ENCODE peak calls at places on chromosome 1, in five cellular contexts. A, Y, G, P and X are unnamed samples. For H3K4me1, the result is how much of the 10 kb centered on the place peaks cover.

GRCh38 chr1:175539986-175540385 is 203.4 kb downstream of the TNR start:
- DNase-seq in G (peak), P (no peak), Y (peak), A (no peak), X (no peak)

GRCh38 chr1:209645574-209646452 is 6.4 kb downstream of the LAMB3 start:
- DNase-seq in Y (no peak), A (no peak), G (no peak), P (peak), X (no peak)

GRCh38 chr1:15282810-15283474 is 35.9 kb downstream of the FHAD1 start:
- DNase-seq in Y (no peak), P (no peak), G (peak), A (no peak), X (no peak)

GRCh38 chr1:177174921-177175634 is 4.3 kb downstream of the BRINP2 start:
- DNase-seq in A (no peak), G (no peak), Y (no peak), P (peak), X (no peak)

GRCh38 chr1:39695011-39695410 is 3.8 kb upstream of the HPCAL4 start:
- DNase-seq in G (no peak), Y (no peak), P (no peak), A (no peak), X (no peak)

GRCh38 chr1:195981448-195982139 is 626.6 kb downstream of the KCNT2 start:
- DNase-seq in A (no peak), G (no peak), Y (no peak), P (no peak), X (no peak)

GRCh38 chr1:40530735-40531380 is 579 bp upstream of the ZNF684 start:
- DNase-seq in A (no peak), Y (no peak), G (no peak), P (no peak), X (no peak)

GRCh38 chr1:116334015-116334547 is 39.0 kb upstream of the ATP1A1 start:
- DNase-seq in Y (peak), P (no peak), A (peak), G (peak), X (peak)

GRCh38 chr1:216181590-216181989 is 241.7 kb downstream of the USH2A start:
- DNase-seq in A (no peak), Y (no peak), P (no peak), G (no peak), X (no peak)

GRCh38 chr1:31811605-31812004 is 4.2 kb downstream of the SPOCD1 start:
- DNase-seq in P (peak), Y (no peak), A (no peak), G (peak), X (no peak)

GRCh38 chr1:38577385-38577784 is 282.2 kb downstream of the RRAGC start:
- DNase-seq in P (no peak), A (no peak), Y (no peak), G (no peak), X (no peak)

GRCh38 chr1:167412072-167412471 is 106.3 kb downstream of the CD247 start:
- DNase-seq in A (no peak), Y (no peak), P (no peak), G (no peak), X (no peak)

GRCh38 chr1:31750858-31751638 is 13.1 kb downstream of the ADGRB2 start:
- DNase-seq in G (peak), Y (no peak), P (peak), A (no peak), X (no peak)

GRCh38 chr1:1001057-1001630 is 1.2 kb upstream of the HES4 start:
- DNase-seq in G (no peak), Y (no peak), P (peak), A (no peak), X (peak)

GRCh38 chr1:214466759-214467585 is 84.4 kb downstream of the PTPN14 start:
- DNase-seq in Y (no peak), G (no peak), P (no peak), A (peak), X (peak)

GRCh38 chr1:214472362-214472761 is 79.0 kb downstream of the PTPN14 start:
- DNase-seq in Y (no peak), A (no peak), G (peak), P (no peak), X (no peak)

GRCh38 chr1:214471458-214471857 is 79.9 kb downstream of the PTPN14 start:
- DNase-seq in G (no peak), A (peak), Y (no peak), P (no peak), X (no peak)

GRCh38 chr1:214469290-214469689 is 82.1 kb downstream of the PTPN14 start:
- DNase-seq in Y (no peak), A (no peak), G (no peak), P (no peak), X (no peak)

GRCh38 chr1:214470132-214470531 is 81.3 kb downstream of the PTPN14 start:
- DNase-seq in Y (no peak), G (no peak), A (no peak), P (no peak), X (no peak)
- H3K4me1 ChIP-seq in Y (under half), G (under half), A (under half), P (under half), X (under half)

DNA sequence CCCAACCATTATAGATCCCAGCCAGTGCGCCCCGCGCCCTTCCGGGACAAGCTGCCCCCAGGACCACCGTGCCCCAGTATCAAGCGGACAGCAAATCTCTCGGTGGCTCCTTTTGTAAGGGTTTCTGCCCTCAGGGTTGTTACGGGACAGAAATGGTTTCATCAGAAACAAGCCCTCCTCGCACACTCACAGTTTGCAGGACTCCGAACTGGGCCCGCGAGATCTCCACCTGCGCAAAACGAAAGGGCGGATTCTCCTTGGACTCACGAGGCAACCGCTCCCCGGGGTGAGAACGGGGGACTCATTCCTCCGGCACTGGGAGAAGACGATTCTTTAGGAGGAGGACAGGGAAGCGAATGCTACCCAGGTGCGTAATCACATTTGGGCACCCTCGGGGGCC is 51.1 kb upstream of the H6PD start:
- DNase-seq in Y (no peak), G (peak), P (no peak), A (no peak), X (no peak)
- H3K4me3 ChIP-seq in Y (peak), G (no peak), P (no peak), A (no peak), X (no peak)

GRCh38 chr1:248818505-248819374 is 7.0 kb downstream of the SH3BP5L start:
- DNase-seq in G (no peak), Y (no peak), P (peak), A (no peak), X (peak)
- H3K9ac ChIP-seq in G (no peak), Y (no peak), P (peak), A (no peak), X (no peak)

DNA sequence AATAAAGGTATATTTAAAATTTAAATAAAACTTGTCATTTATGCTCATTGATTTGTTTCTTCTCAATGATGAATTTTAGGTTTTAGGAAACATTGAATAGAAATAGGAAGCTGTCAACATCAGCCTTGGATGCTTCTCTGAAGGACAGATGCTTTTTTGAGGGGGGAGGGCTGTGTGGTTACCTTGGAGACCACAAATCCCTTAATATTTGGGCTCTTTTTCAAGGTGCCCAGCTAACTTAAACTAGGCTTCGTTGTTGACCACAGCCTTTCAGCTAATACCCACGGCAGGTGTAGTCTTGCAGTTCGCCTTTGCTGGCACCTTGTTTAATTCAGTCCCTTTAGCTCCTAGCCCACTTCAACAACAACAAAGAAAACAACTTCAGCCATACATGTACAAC is 22.5 kb downstream of the TENT5C start:
- DNase-seq in P (no peak), A (no peak), G (no peak), Y (no peak), X (no peak)
- H3K4me1 ChIP-seq in P (under half), A (half or more), G (under half), Y (under half), X (under half)

DNA sequence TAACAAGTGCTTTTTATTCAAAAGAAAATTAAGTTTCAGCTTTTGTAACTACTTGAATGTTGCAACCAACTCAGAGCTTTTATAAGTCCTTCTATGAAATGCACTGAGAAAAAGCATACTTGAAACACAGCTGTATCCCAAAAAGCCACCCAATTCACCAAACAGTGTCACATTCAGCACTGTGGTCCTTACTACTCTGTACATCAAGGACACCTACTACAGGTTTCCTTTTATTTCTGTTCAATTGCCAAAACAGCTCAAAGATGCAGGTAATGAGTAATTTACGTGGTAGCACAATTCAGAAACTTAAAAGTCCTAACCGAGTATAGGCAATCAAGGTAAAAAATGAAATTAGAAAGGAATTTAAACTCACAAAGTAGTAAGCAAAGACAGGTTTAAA is 2.5 kb downstream of the EIF4G3 start:
- DNase-seq in G (no peak), A (no peak), Y (no peak), P (no peak), X (no peak)
- H3K4me3 ChIP-seq in G (no peak), A (peak), Y (peak), P (peak), X (peak)

GRCh38 chr1:184860985-184861754 is 106.5 kb upstream of the EDEM3 start:
- DNase-seq in Y (no peak), G (no peak), A (no peak), P (no peak), X (no peak)
- H3K9ac ChIP-seq in Y (no peak), G (no peak), A (no peak), P (no peak), X (no peak)

DNA sequence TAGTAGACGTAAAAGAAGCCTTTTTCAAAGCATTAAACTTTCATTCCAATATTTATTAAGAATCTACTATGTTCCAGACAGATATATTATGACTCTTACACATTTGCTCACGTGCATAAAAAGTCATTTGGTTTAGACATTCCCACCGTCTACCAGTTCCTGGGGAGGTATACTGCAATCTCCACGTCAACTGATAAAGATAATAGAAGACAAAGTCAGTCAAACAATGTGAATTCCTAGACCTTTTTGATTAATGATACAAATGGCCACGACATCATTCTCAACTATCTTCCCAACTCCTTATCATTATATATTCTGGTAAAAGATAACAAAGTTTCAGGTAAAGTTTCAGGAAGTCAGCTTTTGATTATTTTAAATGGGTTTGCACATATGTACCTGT is 69.0 kb downstream of the SIPA1L2 start:
- DNase-seq in G (peak), Y (no peak), P (no peak), A (no peak), X (no peak)
- H3K4me1 ChIP-seq in G (under half), Y (under half), P (under half), A (under half), X (under half)

DNA sequence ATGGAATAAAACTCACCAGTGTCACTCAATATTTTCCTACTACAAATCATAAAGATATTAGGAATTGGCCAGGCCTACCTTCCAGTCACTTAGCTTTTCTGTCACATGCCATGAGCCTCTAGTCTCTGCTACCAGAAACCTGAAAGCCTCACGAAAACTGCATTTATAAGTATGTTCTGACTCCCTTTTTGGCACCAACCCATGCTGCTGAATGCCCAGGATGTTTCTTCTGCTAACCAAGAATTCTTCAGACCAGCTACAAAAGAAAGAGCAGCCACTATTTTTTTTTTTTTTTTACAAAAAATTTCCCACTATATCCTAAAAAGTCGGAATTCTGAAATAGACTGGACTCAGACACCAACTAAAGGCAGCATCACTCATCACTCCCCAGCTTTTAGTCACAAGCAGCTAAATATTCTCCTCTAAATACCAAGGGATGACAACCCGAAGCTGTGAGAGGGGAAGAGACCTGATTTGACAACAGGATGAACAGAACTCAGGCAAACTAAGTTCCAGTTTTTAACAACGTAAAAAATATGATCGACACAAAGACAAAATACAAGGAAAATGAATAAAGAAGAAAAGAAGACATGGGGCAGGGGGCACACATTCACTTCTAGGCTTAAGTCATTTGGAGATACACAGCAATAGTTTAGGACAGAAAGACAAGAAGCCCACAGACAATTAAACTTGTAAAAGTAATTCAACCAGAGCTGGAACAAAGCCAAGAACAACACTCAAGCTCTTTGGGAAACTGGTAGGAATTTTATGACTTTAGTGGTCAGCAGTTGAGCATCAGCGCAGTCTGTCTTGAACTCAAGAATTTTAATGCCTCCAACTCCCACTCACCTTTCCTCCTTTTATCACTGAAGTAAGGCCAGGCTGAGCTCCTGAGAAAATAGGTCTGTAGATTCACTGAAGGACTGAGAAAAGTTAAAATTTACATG is 1.6 kb downstream of the DCAF8 start:
- DNase-seq in Y (peak), G (peak), P (no peak), A (peak), X (no peak)
- H3K4me3 ChIP-seq in Y (peak), G (no peak), P (peak), A (peak), X (peak)

GRCh38 chr1:100353988-100354387 is 1.7 kb downstream of the CDC14A start:
- DNase-seq in A (peak), P (no peak), Y (peak), G (peak), X (no peak)
- H3K9ac ChIP-seq in A (no peak), P (peak), Y (peak), G (peak), X (peak)

DNA sequence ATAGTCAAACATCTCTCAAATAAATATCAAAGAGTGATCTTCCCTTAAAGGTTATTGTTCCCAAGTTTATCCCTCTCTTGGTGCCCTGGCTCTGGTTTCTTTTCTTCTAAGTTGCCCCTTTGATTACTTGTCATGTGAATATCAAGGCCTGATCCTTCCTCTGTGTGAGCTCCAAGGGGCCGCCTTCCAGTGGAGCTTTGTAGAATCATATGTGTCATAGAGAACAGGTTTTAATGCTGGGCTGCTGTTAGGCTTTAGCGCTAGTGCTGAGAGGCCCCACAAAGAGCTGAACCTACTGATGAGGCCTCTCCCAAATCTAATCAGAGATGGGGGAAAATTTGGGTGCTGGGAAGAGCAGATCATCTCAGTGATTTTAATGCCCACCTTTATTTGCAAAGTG is 25.5 kb downstream of the UCK2 start:
- DNase-seq in G (no peak), Y (no peak), A (no peak), P (no peak), X (no peak)
- H3K4me1 ChIP-seq in G (under half), Y (under half), A (under half), P (under half), X (under half)